ENCODE peak calls at places on chromosome 17, in seven cellular contexts. L, K, F, Y, M, W and D are unnamed samples.
A peak's percentile ranks its signal among the peaks of the same experiment; 100 is the strongest.

GRCh38 chr17:43094129-43094834 is 30.9 kb downstream of the BRCA1 start:
- DNase-seq in L (no peak), K (no peak), F (peak; percentile 68), Y (no peak), M (no peak), W (no peak), D (no peak)

GRCh38 chr17:40325156-40326013 is 16.4 kb downstream of the RARA start:
- DNase-seq in L (peak; percentile 31), K (peak; percentile 13), F (no peak), Y (no peak), M (no peak), W (no peak), D (no peak)

GRCh38 chr17:2087597-2088211 is 32.8 kb downstream of the HIC1 start:
- DNase-seq in L (no peak), K (peak; percentile 68), F (peak; percentile 12), Y (no peak), M (no peak), W (no peak), D (no peak)

GRCh38 chr17:77323413-77324171 is 182.8 kb downstream of the SEC14L1 start:
- DNase-seq in L (peak; percentile 75), K (peak; percentile 62), F (peak; percentile 52), Y (peak; percentile 16), M (peak; percentile 70), W (no peak), D (no peak)

GRCh38 chr17:54899201-54899600 is 1.5 kb upstream of the TOM1L1 start:
- DNase-seq in L (no peak), K (no peak), F (no peak), Y (no peak), M (no peak), W (no peak), D (no peak)

GRCh38 chr17:71176928-71177443 is 943.8 kb upstream of the SOX9 start:
- DNase-seq in L (no peak), K (no peak), F (no peak), Y (no peak), M (no peak), W (no peak), D (no peak)

GRCh38 chr17:55268649-55269480 is 4.1 kb downstream of the HLF start:
- DNase-seq in L (no peak), K (no peak), F (no peak), Y (no peak), M (no peak), W (no peak), D (no peak)

GRCh38 chr17:62714016-62714777 is 86.7 kb downstream of the MRC2 start:
- DNase-seq in L (no peak), K (no peak), F (peak; percentile 79), Y (no peak), M (no peak), W (no peak), D (no peak)

GRCh38 chr17:78583091-78583490 is 5.9 kb upstream of the DNAH17 start:
- DNase-seq in L (no peak), K (no peak), F (no peak), Y (no peak), M (no peak), W (peak; percentile 10), D (no peak)

GRCh38 chr17:31537558-31537957 is 146.1 kb downstream of the RAB11FIP4 start:
- DNase-seq in L (peak; percentile 67), K (no peak), F (peak; percentile 62), Y (no peak), M (no peak), W (no peak), D (no peak)

GRCh38 chr17:39753514-39754160 is 15.9 kb downstream of the GRB7 start:
- DNase-seq in L (no peak), K (peak; percentile 72), F (no peak), Y (no peak), M (peak; percentile 55), W (peak; percentile 90), D (no peak)

GRCh38 chr17:79476074-79476473 is 134.8 kb downstream of the RBFOX3 start:
- DNase-seq in L (no peak), K (no peak), F (no peak), Y (no peak), M (no peak), W (peak; percentile 5), D (no peak)

GRCh38 chr17:73099504-73099903 is 7.0 kb upstream of the SLC39A11 start:
- DNase-seq in L (no peak), K (no peak), F (no peak), Y (no peak), M (no peak), W (no peak), D (no peak)

GRCh38 chr17:15096511-15096910 is 168.6 kb downstream of the PMP22 start:
- DNase-seq in L (no peak), K (no peak), F (no peak), Y (no peak), M (no peak), W (no peak), D (no peak)

GRCh38 chr17:72407336-72408121 is 286.7 kb downstream of the SOX9 start:
- DNase-seq in L (peak; percentile 22), K (peak; percentile 61), F (peak; percentile 99), Y (no peak), M (peak; percentile 53), W (no peak), D (no peak)

GRCh38 chr17:77205396-77206124 is 64.8 kb downstream of the SEC14L1 start:
- DNase-seq in L (no peak), K (no peak), F (no peak), Y (no peak), M (no peak), W (no peak), D (no peak)

GRCh38 chr17:32523017-32523680 is 36.4 kb downstream of the CDK5R1 start:
- DNase-seq in L (no peak), K (no peak), F (no peak), Y (no peak), M (no peak), W (no peak), D (no peak)

GRCh38 chr17:19470529-19471261 is 59.7 kb downstream of the RNF112 start:
- DNase-seq in L (peak; percentile 69), K (peak; percentile 85), F (peak; percentile 56), Y (peak; percentile 67), M (no peak), W (no peak), D (no peak)

GRCh38 chr17:69972251-69972650 is 102.8 kb upstream of the KCNJ16 start:
- DNase-seq in L (no peak), K (no peak), F (peak; percentile 23), Y (no peak), M (no peak), W (no peak), D (no peak)

GRCh38 chr17:34519286-34519685 is 60.1 kb upstream of the TMEM132E start:
- DNase-seq in L (no peak), K (no peak), F (no peak), Y (no peak), M (no peak), W (peak; percentile 53), D (no peak)

GRCh38 chr17:77505460-77505769 is 364.6 kb downstream of the SEC14L1 start:
- DNase-seq in L (no peak), K (no peak), F (no peak), Y (no peak), M (no peak), W (no peak), D (no peak)

GRCh38 chr17:50660042-50660886 is 25.6 kb downstream of the ABCC3 start:
- DNase-seq in L (no peak), K (peak; percentile 66), F (peak; percentile 39), Y (no peak), M (no peak), W (peak; percentile 48), D (no peak)

GRCh38 chr17:77254961-77255741 is 114.4 kb downstream of the SEC14L1 start:
- DNase-seq in L (no peak), K (no peak), F (peak; percentile 86), Y (no peak), M (peak; percentile 60), W (no peak), D (no peak)

GRCh38 chr17:43873815-43874214 is 26.8 kb downstream of the CD300LG start:
- DNase-seq in L (no peak), K (no peak), F (no peak), Y (no peak), M (no peak), W (no peak), D (no peak)

GRCh38 chr17:42775534-42776098 is 2.4 kb downstream of the VPS25 start:
- DNase-seq in L (no peak), K (no peak), F (peak; percentile 66), Y (no peak), M (no peak), W (no peak), D (no peak)

GRCh38 chr17:6084226-6085161 is 14.3 kb downstream of the WSCD1 start:
- DNase-seq in L (no peak), K (no peak), F (no peak), Y (no peak), M (no peak), W (no peak), D (no peak)

GRCh38 chr17:36089888-36090836 is at the start of gene CCL3:
- DNase-seq in L (no peak), K (no peak), F (no peak), Y (no peak), M (no peak), W (no peak), D (no peak)
- TF ChIP-seq POLR2A in L (no peak), K (no peak), F (no peak), Y (no peak), M (no peak), W (no peak), D (no peak)

GRCh38 chr17:7512824-7513540 is 28.8 kb downstream of the POLR2A start:
- DNase-seq in L (no peak), K (no peak), F (no peak), Y (no peak), M (no peak), W (no peak), D (no peak)
- TF ChIP-seq POLR2A in L (no peak), K (no peak), F (no peak), Y (no peak), M (no peak), W (no peak), D (no peak)

GRCh38 chr17:47733047-47733413 is at the start of gene TBX21:
- DNase-seq in L (no peak), K (peak; percentile 66), F (no peak), Y (peak; percentile 21), M (peak; percentile 48), W (peak; percentile 54), D (peak; percentile 48)
- TF ChIP-seq POLR2A in L (no peak), K (no peak), F (no peak), Y (no peak), M (no peak), W (no peak), D (no peak)

DNA sequence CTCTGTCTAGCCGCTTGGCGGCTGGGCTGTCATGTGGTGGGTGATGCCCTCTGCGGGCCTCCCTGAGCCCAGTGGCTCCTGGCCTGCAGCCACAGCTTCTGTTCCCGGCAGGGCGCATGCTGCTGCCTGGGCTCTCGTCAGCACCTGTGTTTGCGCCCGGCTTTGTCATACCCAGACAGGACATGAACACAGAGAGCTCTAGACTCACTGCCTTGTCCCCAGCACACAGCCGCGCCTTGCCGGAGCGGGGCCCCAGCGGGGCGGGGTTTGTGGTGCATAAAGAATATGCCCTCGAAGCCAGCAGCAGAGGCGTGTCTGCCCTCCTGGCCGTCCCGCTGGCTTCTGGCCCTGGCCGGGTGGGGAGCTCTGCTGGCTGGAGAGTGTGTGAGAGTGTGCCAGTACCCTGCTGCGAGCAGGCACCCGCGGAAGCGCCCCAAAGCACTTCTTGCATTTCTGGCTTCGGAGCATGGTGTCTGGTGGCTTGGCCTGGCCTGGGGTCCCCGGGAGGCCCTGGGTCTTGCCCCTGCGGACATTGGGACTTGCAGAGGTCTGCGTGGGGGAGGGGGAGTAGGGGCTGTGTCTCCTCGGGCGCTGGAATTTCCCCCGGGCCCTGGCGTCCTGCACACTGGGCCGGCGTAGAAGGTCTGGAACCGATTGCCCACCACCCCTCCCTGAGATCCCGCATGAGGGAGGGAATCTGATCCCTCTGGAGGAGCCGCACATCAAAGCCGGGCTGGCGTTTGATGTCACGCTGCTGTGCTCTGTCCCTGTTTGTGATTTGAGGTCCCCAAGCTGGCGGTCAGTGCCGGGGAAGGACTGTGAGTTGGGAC is 14.5 kb downstream of the ASPSCR1 start:
- DNase-seq in L (no peak), K (peak; percentile 90), F (peak; percentile 31), Y (peak; percentile 41), M (peak; percentile 67), W (peak; percentile 53), D (no peak)
- TF ChIP-seq POLR2A in L (no peak), K (no peak), F (no peak), Y (no peak), M (peak; percentile 52), W (no peak), D (peak; percentile 45)